ENCODE peak calls at places on chromosomes 7 and 10, in four cellular contexts. J is M059J, K is dermis blood vessel endothelial cell, Q is GM19239. Z is an unnamed sample.

GRCh38 chr10:7417103-7417623 is 6.3 kb upstream of the SFMBT2 start:
- DNase-seq in Q (no peak), K (peak; percentile 70), J (peak; percentile 40), Z (no peak)

GRCh38 chr7:84847790-84848189 is 339.1 kb downstream of the SEMA3D start:
- DNase-seq in K (no peak), J (no peak), Q (no peak), Z (no peak)

GRCh38 chr10:117537436-117537903 is 5.1 kb upstream of the EMX2 start:
- DNase-seq in K (peak; percentile 53), Q (peak; percentile 71), J (no peak), Z (no peak)

GRCh38 chr10:52106895-52107294 is 207.2 kb upstream of the DKK1 start:
- DNase-seq in Q (no peak), J (peak; percentile 1), K (no peak), Z (no peak)

GRCh38 chr10:5544216-5544805 is 19.6 kb downstream of the CALML3 start:
- DNase-seq in Q (no peak), K (no peak), J (no peak), Z (peak; percentile 68)

GRCh38 chr10:97538401-97538800 is 34.2 kb upstream of the ANKRD2 start:
- DNase-seq in Q (no peak), J (peak; percentile 35), K (no peak), Z (peak; percentile 22)

GRCh38 chr7:130084037-130084875 is 13.9 kb downstream of the KLHDC10 start:
- DNase-seq in K (peak; percentile 48), J (peak; percentile 50), Q (no peak), Z (no peak)

GRCh38 chr7:83581667-83582435 is 67.1 kb downstream of the SEMA3E start:
- DNase-seq in J (no peak), K (no peak), Q (no peak), Z (no peak)

GRCh38 chr7:11557627-11558026 is 274.4 kb downstream of the THSD7A start:
- DNase-seq in Q (no peak), J (peak; percentile 31), K (peak; percentile 67), Z (no peak)

GRCh38 chr7:129199406-129199805 is 11.0 kb downstream of the SMO start:
- DNase-seq in J (no peak), K (no peak), Q (no peak), Z (no peak)

GRCh38 chr10:132685121-132685891 is 100.6 kb downstream of the NKX6-2 start:
- DNase-seq in K (peak; percentile 45), J (peak; percentile 76), Q (no peak), Z (peak; percentile 73)

GRCh38 chr10:77592946-77593636 is 44.5 kb downstream of the KCNMA1 start:
- DNase-seq in Q (no peak), K (no peak), J (peak; percentile 94), Z (no peak)

GRCh38 chr7:51020944-51021343 is 238.2 kb upstream of the GRB10 start:
- DNase-seq in J (no peak), K (no peak), Q (no peak), Z (no peak)

GRCh38 chr7:37323912-37324430 is 124.7 kb downstream of the ELMO1 start:
- DNase-seq in J (no peak), Q (no peak), K (no peak), Z (no peak)

GRCh38 chr7:32501522-32501921 is 6.2 kb downstream of the AVL9 start:
- DNase-seq in Q (no peak), K (peak; percentile 75), J (peak; percentile 63), Z (no peak)

GRCh38 chr7:42065942-42066341 is 171.1 kb downstream of the GLI3 start:
- DNase-seq in Q (no peak), J (peak; percentile 79), K (no peak), Z (no peak)

GRCh38 chr10:44183667-44184632 is 200.9 kb downstream of the CXCL12 start:
- DNase-seq in J (peak; percentile 58), K (no peak), Q (no peak), Z (no peak)

GRCh38 chr10:104123397-104123796 is 1.4 kb downstream of the SFR1 start:
- DNase-seq in J (peak; percentile 27), Q (no peak), K (peak; percentile 49), Z (no peak)

GRCh38 chr7:68853254-68853653 is 745.0 kb upstream of the AUTS2 start:
- DNase-seq in K (no peak), J (no peak), Q (no peak), Z (no peak)

GRCh38 chr10:97325754-97326153 is 6.7 kb downstream of the FRAT1 start:
- DNase-seq in J (no peak), K (no peak), Q (no peak), Z (peak; percentile 3)

GRCh38 chr10:63801139-63801538 is 279.9 kb downstream of the REEP3 start:
- DNase-seq in K (no peak), J (no peak), Q (no peak), Z (no peak)

GRCh38 chr10:33381391-33381790 is 46.9 kb upstream of the NRP1 start:
- DNase-seq in K (no peak), Q (no peak), J (no peak), Z (no peak)

GRCh38 chr10:82429302-82429701 is 554.3 kb downstream of the NRG3 start:
- DNase-seq in K (no peak), Q (no peak), J (no peak), Z (no peak)

GRCh38 chr10:12103743-12104142 is 25.7 kb upstream of the SEC61A2 start:
- DNase-seq in Q (no peak), K (no peak), J (no peak), Z (no peak)